ENCODE peak calls at places on chromosome 15, in seven cellular contexts. O is HepG2, M is GM23338, S is HCT116, F is A549, W is Panc1, N is SK-N-SH. I is an unnamed sample.
A peak's percentile ranks its signal among the peaks of the same experiment; 100 is the strongest.

GRCh38 chr15:74420193-74420905 is 13.4 kb downstream of the SEMA7A start:
- DNase-seq in F (no peak), M (no peak), S (no peak), W (no peak), O (peak; percentile 36), N (no peak), I (no peak)

GRCh38 chr15:92451225-92451825 is 57.6 kb downstream of the ST8SIA2 start:
- DNase-seq in S (no peak), F (no peak), O (no peak), W (no peak), M (no peak), N (no peak), I (no peak)

GRCh38 chr15:77419050-77419835 is 661 bp downstream of the PEAK1 start:
- DNase-seq in N (peak; percentile 80), W (no peak), O (no peak), F (peak; percentile 45), S (no peak), M (peak; percentile 70), I (no peak)

GRCh38 chr15:96360581-96361308 is 30.2 kb downstream of the NR2F2 start:
- DNase-seq in F (no peak), W (no peak), N (peak; percentile 22), O (no peak), S (no peak), M (peak; percentile 84), I (no peak)

GRCh38 chr15:55897560-55898336 is 95.7 kb downstream of the NEDD4 start:
- DNase-seq in N (peak; percentile 71), S (no peak), F (peak; percentile 76), W (peak; percentile 64), O (peak; percentile 41), M (peak; percentile 85), I (no peak)

GRCh38 chr15:75081150-75081549 is 57.8 kb downstream of the PPCDC start:
- DNase-seq in N (no peak), O (no peak), S (no peak), M (no peak), F (no peak), W (no peak), I (no peak)

GRCh38 chr15:95141486-95141885 is 910.1 kb downstream of the MCTP2 start:
- DNase-seq in F (no peak), N (no peak), M (no peak), O (no peak), S (no peak), W (no peak), I (no peak)

GRCh38 chr15:60324706-60325438 is 72.9 kb downstream of the ANXA2 start:
- DNase-seq in W (no peak), O (no peak), F (no peak), M (no peak), N (no peak), S (no peak), I (no peak)

GRCh38 chr15:99703603-99704443 is 29.4 kb downstream of the LYSMD4 start:
- DNase-seq in O (peak; percentile 62), F (peak; percentile 62), N (no peak), M (peak; percentile 81), W (peak; percentile 82), S (peak; percentile 61), I (peak; percentile 57)

GRCh38 chr15:38378162-38378560 is 75.8 kb upstream of the FAM98B start:
- DNase-seq in S (no peak), W (no peak), M (no peak), O (no peak), F (no peak), N (no peak), I (no peak)

GRCh38 chr15:31049682-31050606 is 51.6 kb downstream of the TRPM1 start:
- DNase-seq in N (no peak), F (no peak), M (no peak), W (no peak), O (no peak), S (no peak), I (peak; percentile 41)

GRCh38 chr15:73873889-73874511 is 636 bp downstream of the TBC1D21 start:
- DNase-seq in M (peak; percentile 82), S (peak; percentile 54), N (peak; percentile 55), F (peak; percentile 19), O (peak; percentile 52), W (peak; percentile 46), I (peak; percentile 11)

GRCh38 chr15:90765966-90766365 is 48.8 kb downstream of the BLM start:
- DNase-seq in S (no peak), N (no peak), O (no peak), M (no peak), W (no peak), F (no peak), I (no peak)
- TF ChIP-seq REST in S (no peak), N (no peak), O (no peak), M (no peak), W (no peak), F (no peak), I (no peak)

GRCh38 chr15:65304393-65305143 is at the start of gene RNU5B-1:
- DNase-seq in M (peak; percentile 95), S (peak; percentile 97), W (peak; percentile 99), F (peak; percentile 84), O (peak; percentile 93), N (peak; percentile 81), I (peak; percentile 60)

GRCh38 chr15:65305776-65306175 is 1.3 kb downstream of the RNU5B-1 start:
- DNase-seq in O (no peak), M (no peak), N (no peak), F (no peak), S (no peak), W (no peak), I (no peak)

GRCh38 chr15:65302061-65302460 is 2.4 kb upstream of the RNU5B-1 start:
- DNase-seq in M (no peak), N (no peak), S (no peak), F (no peak), W (no peak), O (no peak), I (no peak)

GRCh38 chr15:65305144-65305758 is 774 bp downstream of the RNU5B-1 start:
- DNase-seq in S (no peak), W (no peak), F (peak; percentile 74), N (peak; percentile 27), O (no peak), M (no peak), I (no peak)

DNA sequence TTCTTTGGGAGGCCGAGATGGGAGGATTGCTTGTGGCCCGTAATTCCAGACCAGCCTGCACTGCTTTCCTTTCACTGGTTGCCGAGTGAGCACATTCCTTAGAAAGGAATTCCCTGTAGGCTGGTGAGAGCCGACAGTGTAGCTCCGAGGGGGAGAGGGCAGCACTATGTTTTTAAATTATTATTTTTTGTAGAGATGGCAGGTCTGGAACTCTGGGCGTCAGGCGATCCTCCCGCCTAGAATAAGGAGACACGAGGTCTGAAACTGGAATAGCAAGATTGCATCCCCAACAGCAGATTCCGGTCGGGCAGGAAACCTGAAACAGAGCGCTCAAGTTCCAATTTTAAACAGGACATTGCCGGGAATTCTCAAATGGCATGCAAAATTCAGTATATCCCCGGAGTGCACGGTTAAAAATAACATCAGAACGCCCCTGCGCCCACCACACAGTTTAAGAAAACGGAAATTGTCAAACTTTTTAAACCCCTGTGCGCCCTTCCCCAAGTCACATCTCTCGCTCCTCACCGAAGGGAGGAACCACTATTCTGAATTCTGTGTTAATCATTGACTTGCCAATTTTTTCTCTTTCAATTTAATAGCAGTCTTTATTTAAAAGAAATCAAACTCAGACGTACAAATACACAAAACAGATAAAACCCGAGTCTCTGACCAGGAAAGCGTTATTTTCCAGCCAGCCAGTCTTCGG is 637 bp upstream of the RNU5B-1 start:
- DNase-seq in W (no peak), O (peak; percentile 50), N (peak; percentile 47), F (no peak), M (peak; percentile 81), S (peak; percentile 44), I (peak; percentile 63)
- TF ChIP-seq REST in W (no peak), O (no peak), N (peak; percentile 4), F (no peak), M (no peak), S (no peak), I (no peak)

DNA sequence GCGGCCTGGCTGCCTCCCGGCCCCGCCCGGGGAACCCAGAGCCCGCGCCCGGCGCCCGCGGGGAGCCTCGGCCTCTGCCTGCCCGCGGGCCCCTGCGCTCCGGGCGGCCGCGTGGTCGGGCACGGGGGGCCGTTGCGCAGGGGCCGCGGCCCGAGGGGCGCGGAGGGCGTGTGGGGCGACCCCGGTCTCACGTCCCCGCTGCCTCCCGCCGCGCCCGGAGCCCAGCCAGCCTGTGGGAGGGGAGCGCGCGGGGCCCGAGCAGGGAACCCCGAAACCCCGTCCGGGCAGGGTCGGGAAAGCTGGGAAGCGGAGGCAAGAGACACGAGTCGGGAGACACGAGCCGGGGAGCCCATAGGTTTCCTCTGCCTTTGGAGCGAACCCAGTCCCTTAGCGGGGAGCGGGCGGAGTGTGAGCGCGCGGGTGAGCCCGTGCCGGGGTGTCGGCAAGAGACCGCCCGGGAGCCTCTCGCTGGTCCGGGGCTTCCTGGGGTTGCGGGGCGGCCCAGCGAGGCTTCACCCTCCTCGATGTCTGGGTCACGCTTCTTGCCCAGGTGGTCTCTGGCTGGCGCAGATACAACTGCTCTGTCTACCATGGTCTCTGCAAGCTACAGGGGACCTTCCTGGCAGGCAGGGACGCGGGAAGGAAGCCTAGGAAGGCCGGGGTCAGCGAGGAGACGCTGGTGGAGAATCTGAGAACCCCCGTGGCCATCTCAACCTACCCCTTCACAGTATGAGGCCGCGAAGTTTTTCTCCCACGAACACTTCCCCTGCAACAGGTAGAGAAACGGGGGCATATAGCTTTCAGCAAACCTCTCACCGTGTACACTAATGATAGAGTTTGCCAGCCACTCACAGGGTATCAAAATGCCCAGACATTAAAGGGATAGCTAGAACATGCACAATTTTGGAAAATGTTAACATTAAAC is 586 bp downstream of the LRRK1 start:
- DNase-seq in F (peak; percentile 61), S (no peak), M (peak; percentile 53), N (peak; percentile 75), W (no peak), O (no peak), I (peak; percentile 25)
- TF ChIP-seq REST in F (no peak), S (no peak), M (no peak), N (no peak), W (no peak), O (no peak), I (no peak)

GRCh38 chr15:62060896-62061280 is 641 bp upstream of the VPS13C start:
- DNase-seq in F (no peak), O (no peak), S (no peak), N (no peak), M (no peak), W (no peak), I (no peak)
- TF ChIP-seq REST in F (no peak), O (no peak), S (no peak), N (no peak), M (no peak), W (no peak), I (no peak)

DNA sequence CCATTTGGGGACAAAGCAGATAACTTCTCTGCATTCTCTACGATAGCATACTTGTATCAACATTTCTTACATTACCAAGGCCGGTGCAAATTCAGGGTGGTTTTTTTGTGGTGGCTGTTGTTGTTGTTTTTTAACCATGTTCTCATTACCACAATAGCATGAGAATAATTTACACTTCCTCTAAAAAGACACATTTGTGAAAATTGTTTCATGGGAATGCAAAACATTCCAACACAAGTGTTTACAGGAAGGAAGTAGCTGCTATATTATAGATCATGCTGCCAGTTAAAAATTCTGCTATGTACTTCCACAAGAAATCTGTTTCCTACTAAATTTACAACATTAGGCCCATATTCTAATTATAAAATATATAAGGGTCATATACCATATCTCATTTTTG is 60.3 kb downstream of the UACA start:
- DNase-seq in O (no peak), S (no peak), F (no peak), W (no peak), M (no peak), N (no peak), I (no peak)
- TF ChIP-seq REST in O (no peak), S (no peak), F (no peak), W (no peak), M (no peak), N (no peak), I (no peak)

I was measured in HL-60.